ENCODE peak calls at places on chromosomes 5 and 9, in six cellular contexts. E, O, F, I, S and B are unnamed samples.
A peak's percentile ranks its signal among the peaks of the same experiment; 100 is the strongest.

GRCh38 chr9:33159760-33160127 is 7.4 kb downstream of the B4GALT1 start:
- DNase-seq in O (peak; percentile 93), S (no peak), E (no peak), F (no peak), I (peak; percentile 25), B (no peak)

GRCh38 chr5:143212261-143212660 is 191.2 kb downstream of the NR3C1 start:
- DNase-seq in E (no peak), S (no peak), I (no peak), F (no peak), O (no peak), B (no peak)

GRCh38 chr5:8059337-8059736 is 190.4 kb downstream of the MTRR start:
- DNase-seq in E (no peak), I (no peak), S (no peak), O (no peak), F (no peak), B (no peak)

GRCh38 chr9:115109486-115109885 is 8.5 kb downstream of the TNC start:
- DNase-seq in O (peak; percentile 59), F (no peak), I (no peak), E (no peak), S (no peak), B (no peak)

GRCh38 chr9:81052846-81053245 is 636.5 kb downstream of the TLE1 start:
- DNase-seq in I (peak; percentile 27), F (no peak), O (peak; percentile 42), E (no peak), S (no peak), B (no peak)

GRCh38 chr5:129963359-129963758 is 59.1 kb downstream of the CHSY3 start:
- DNase-seq in E (no peak), F (no peak), O (peak; percentile 85), S (no peak), I (no peak), B (no peak)

GRCh38 chr5:51997908-51998307 is 614.7 kb downstream of the ISL1 start:
- DNase-seq in S (peak; percentile 42), E (no peak), O (no peak), I (no peak), F (no peak), B (no peak)

GRCh38 chr5:76819851-76820280 is 1.0 kb downstream of the F2RL1 start:
- DNase-seq in O (no peak), E (no peak), S (no peak), I (no peak), F (no peak), B (no peak)

GRCh38 chr5:170429014-170429413 is 39.8 kb upstream of the KCNMB1 start:
- DNase-seq in F (no peak), E (no peak), I (no peak), O (peak; percentile 13), S (no peak), B (no peak)

GRCh38 chr5:158559066-158559465 is 540.6 kb downstream of the EBF1 start:
- DNase-seq in I (no peak), O (no peak), E (no peak), F (no peak), S (no peak), B (no peak)

GRCh38 chr5:90131734-90132133 is 277.8 kb downstream of the CETN3 start:
- DNase-seq in E (no peak), F (peak; percentile 52), O (peak; percentile 4), I (no peak), S (no peak), B (no peak)

GRCh38 chr5:179226696-179227095 is 118.6 kb downstream of the ADAMTS2 start:
- DNase-seq in I (no peak), E (no peak), O (no peak), F (no peak), S (no peak), B (no peak)

GRCh38 chr9:31210982-31211570 is 1173.4 kb upstream of the ACO1 start:
- DNase-seq in S (peak; percentile 30), O (peak; percentile 33), E (no peak), F (peak; percentile 9), I (no peak), B (no peak)

GRCh38 chr5:14189680-14190079 is 46.5 kb downstream of the TRIO start:
- DNase-seq in S (no peak), E (no peak), I (no peak), F (no peak), O (no peak), B (no peak)

GRCh38 chr9:109753308-109753707 is 26.7 kb upstream of the PALM2AKAP2 start:
- DNase-seq in E (no peak), S (no peak), I (no peak), F (no peak), O (no peak), B (no peak)

GRCh38 chr9:124812401-124813016 is 35.6 kb downstream of the OLFML2A start:
- DNase-seq in F (no peak), S (no peak), I (no peak), O (peak; percentile 75), E (no peak), B (peak; percentile 54)

GRCh38 chr5:145936401-145937131 is at the start of gene SH3RF2:
- DNase-seq in I (no peak), F (peak; percentile 22), S (peak; percentile 35), O (peak; percentile 64), E (peak; percentile 26), B (peak; percentile 27)

GRCh38 chr5:102286465-102286864 is 9.6 kb downstream of the SLCO4C1 start:
- DNase-seq in F (no peak), I (no peak), O (no peak), E (no peak), S (no peak), B (no peak)

GRCh38 chr9:87671478-87671877 is 54.4 kb upstream of the CTSL start:
- DNase-seq in O (no peak), I (no peak), F (no peak), E (no peak), S (no peak), B (no peak)

GRCh38 chr9:34709196-34709978 is 549 bp downstream of the CCL21 start:
- DNase-seq in S (no peak), I (no peak), F (no peak), E (no peak), O (no peak), B (no peak)

GRCh38 chr5:155700333-155700732 is 626.6 kb upstream of the SGCD start:
- DNase-seq in I (peak; percentile 12), S (no peak), O (no peak), E (no peak), F (no peak), B (no peak)

GRCh38 chr9:10612649-10613398 is at the start of gene PTPRD:
- DNase-seq in S (peak; percentile 82), E (no peak), I (peak; percentile 86), O (peak; percentile 22), F (peak; percentile 66), B (peak; percentile 44)

GRCh38 chr5:34022131-34022705 is 14.4 kb upstream of the AMACR start:
- DNase-seq in F (peak; percentile 33), I (peak; percentile 44), O (peak; percentile 34), S (no peak), E (no peak), B (no peak)

GRCh38 chr5:125914471-125914870 is 508.7 kb upstream of the GRAMD2B start:
- DNase-seq in O (no peak), E (no peak), F (no peak), S (no peak), I (no peak), B (no peak)

GRCh38 chr5:172640139-172640538 is 924 bp upstream of the NEURL1B start:
- DNase-seq in O (no peak), S (no peak), E (no peak), F (no peak), I (no peak), B (no peak)

GRCh38 chr5:150600951-150601773 is 39.3 kb upstream of the SYNPO start:
- DNase-seq in O (no peak), I (no peak), E (no peak), S (no peak), F (no peak), B (no peak)

GRCh38 chr5:9617739-9618504 is 12.2 kb downstream of the TAS2R1 start:
- DNase-seq in F (no peak), S (no peak), E (no peak), I (no peak), O (peak; percentile 31), B (no peak)
- TF ChIP-seq CTCF in F (no peak), S (no peak), E (no peak), I (no peak), O (peak; percentile 16), B (no peak)

DNA sequence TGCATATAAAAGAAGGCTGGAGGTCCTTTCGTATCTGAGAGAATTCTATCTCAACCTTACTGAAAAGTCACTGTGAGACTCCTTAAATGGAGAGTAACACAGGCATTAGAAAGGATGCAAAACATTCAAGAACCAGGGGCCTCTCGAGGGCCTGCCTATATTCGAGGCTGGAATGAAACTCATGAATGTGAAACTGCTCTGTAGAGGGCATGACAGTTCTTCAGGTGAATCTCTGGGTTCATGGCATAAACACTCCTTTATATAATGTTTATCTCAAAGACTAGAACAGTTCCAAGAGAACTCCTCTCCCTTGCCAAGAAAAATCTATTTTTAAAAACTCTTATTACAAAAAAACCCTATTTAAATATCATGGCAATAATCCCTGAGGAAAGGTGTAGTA is 113.9 kb downstream of the SEC61B start:
- DNase-seq in E (no peak), S (no peak), I (no peak), F (no peak), O (no peak), B (no peak)
- TF ChIP-seq CTCF in E (no peak), S (no peak), I (no peak), F (no peak), O (no peak), B (no peak)

DNA sequence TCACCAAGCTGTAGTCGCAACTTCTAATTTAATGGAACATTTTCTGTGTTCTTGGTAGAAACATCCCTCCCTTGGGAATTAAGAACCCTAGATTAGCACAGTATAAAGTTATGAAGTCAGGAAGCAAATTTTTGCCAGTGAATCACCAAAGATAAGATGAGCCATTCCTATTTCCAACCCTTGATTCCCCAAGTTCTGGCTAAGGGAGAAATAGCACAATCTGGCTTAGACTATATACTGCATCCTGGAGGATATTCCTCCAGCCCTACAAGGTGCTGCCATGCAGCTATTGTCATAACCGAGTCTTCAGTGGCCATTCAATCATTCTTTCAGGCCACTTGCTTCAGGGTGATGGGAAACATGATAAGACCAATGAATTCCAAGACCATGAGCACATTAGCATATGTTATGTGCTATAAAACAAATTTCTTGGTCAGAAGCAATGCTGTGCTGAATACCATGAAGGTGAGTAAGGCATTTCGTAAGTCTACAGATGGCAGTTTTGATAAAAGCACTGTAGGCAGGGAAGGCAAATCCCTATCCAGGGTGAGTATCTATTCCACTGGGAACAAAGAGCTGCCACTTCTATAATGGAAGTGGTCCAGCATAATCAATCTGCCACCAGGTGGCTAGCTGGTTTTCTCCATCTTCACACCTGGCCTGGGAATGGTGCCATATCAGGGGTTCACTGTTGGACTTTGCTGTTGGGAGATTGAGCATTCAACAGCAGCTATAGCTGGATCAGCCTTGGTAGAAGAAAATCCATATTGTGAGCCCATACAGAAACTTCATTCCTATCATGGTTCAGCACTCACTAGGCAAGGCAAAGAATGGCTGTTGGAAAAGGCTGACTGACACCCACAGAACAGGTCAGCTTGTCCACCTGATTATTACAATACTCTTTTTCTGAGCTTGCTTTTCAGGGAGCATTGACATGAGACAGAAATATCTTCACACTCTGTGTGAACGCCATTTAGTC is 19.6 kb upstream of the ARL15 start:
- DNase-seq in I (no peak), O (peak; percentile 74), S (no peak), F (no peak), E (no peak), B (no peak)
- TF ChIP-seq CTCF in I (no peak), O (no peak), S (no peak), F (no peak), E (no peak), B (no peak)

GRCh38 chr9:136728080-136728547 is 14.6 kb downstream of the LCN10 start:
- DNase-seq in E (peak; percentile 81), S (peak; percentile 94), I (peak; percentile 82), F (peak; percentile 97), O (peak; percentile 92), B (peak; percentile 95)
- TF ChIP-seq CTCF in E (peak; percentile 94), S (peak; percentile 95), I (peak; percentile 68), F (peak; percentile 98), O (peak; percentile 43), B (peak; percentile 89)